ENCODE peak calls at places on chromosomes 7 and 10, in eight cellular contexts. P is mammary epithelial cell; T is brain microvascular endothelial cell; M is NCI-H1105; F is EH; N is left cardiac atrium; E is T-cell; A is naive thymus-derived CD8-positive, alpha-beta T cell. S is an unnamed sample.

GRCh38 chr10:33010132-33011037 is 52.4 kb upstream of the ITGB1 start:
- DNase-seq in P (peak; percentile 97), T (peak; percentile 70), M (no peak), F (peak; percentile 95), N (no peak), E (peak; percentile 27), A (no peak), S (peak; percentile 58)

GRCh38 chr7:22853674-22854157 is 31.1 kb upstream of the TOMM7 start:
- DNase-seq in P (no peak), T (no peak), M (no peak), F (no peak), N (peak; percentile 53), E (peak; percentile 51), A (peak; percentile 78), S (peak; percentile 96)

GRCh38 chr7:40429821-40430220 is 295.0 kb downstream of the SUGCT start:
- DNase-seq in P (no peak), T (no peak), M (no peak), F (no peak), N (no peak), E (no peak), A (no peak), S (no peak)

GRCh38 chr10:118953999-118954398 is 75.5 kb upstream of the NANOS1 start:
- DNase-seq in P (no peak), T (no peak), M (no peak), F (no peak), N (no peak), E (no peak), A (no peak), S (no peak)

GRCh38 chr10:79054203-79055099 is 14.3 kb upstream of the ZMIZ1 start:
- DNase-seq in P (no peak), T (no peak), M (no peak), F (no peak), N (peak; percentile 16), E (no peak), A (no peak), S (no peak)

GRCh38 chr7:74069086-74069541 is 14.5 kb upstream of the LIMK1 start:
- DNase-seq in P (no peak), T (no peak), M (no peak), F (no peak), N (no peak), E (no peak), A (no peak), S (no peak)

GRCh38 chr10:96482815-96483588 is 30.7 kb downstream of the TLL2 start:
- DNase-seq in P (no peak), T (no peak), M (no peak), F (no peak), N (no peak), E (no peak), A (no peak), S (no peak)

GRCh38 chr7:96837583-96837982 is 127.9 kb upstream of the SEM1 start:
- DNase-seq in P (no peak), T (no peak), M (no peak), F (no peak), N (no peak), E (peak; percentile 10), A (peak; percentile 74), S (no peak)

GRCh38 chr7:142451817-142452216 is 194.0 kb upstream of the PRSS58 start:
- DNase-seq in P (no peak), T (no peak), M (no peak), F (no peak), N (no peak), E (no peak), A (no peak), S (no peak)

GRCh38 chr10:95788830-95789229 is 32.9 kb downstream of the ENTPD1 start:
- DNase-seq in P (no peak), T (peak; percentile 77), M (no peak), F (peak; percentile 93), N (no peak), E (no peak), A (no peak), S (no peak)

GRCh38 chr10:86699541-86699940 is 31.2 kb downstream of the LDB3 start:
- DNase-seq in P (no peak), T (no peak), M (no peak), F (no peak), N (no peak), E (no peak), A (no peak), S (no peak)

GRCh38 chr7:155163696-155164095 is 93.6 kb downstream of the HTR5A start:
- DNase-seq in P (no peak), T (no peak), M (no peak), F (no peak), N (no peak), E (no peak), A (no peak), S (no peak)

GRCh38 chr10:44733743-44734488 is 177.2 kb upstream of the TMEM72 start:
- DNase-seq in P (no peak), T (no peak), M (no peak), F (no peak), N (no peak), E (no peak), A (no peak), S (no peak)

GRCh38 chr10:77105756-77106155 is 531.9 kb downstream of the KCNMA1 start:
- DNase-seq in P (no peak), T (no peak), M (no peak), F (peak; percentile 85), N (no peak), E (no peak), A (no peak), S (no peak)

GRCh38 chr7:39890411-39890810 is 59.6 kb upstream of the CDK13 start:
- DNase-seq in P (no peak), T (no peak), M (no peak), F (no peak), N (no peak), E (no peak), A (no peak), S (no peak)

GRCh38 chr7:46486264-46487206 is 565.5 kb upstream of the IGFBP3 start:
- DNase-seq in P (peak; percentile 88), T (peak; percentile 90), M (no peak), F (peak; percentile 94), N (peak; percentile 52), E (no peak), A (no peak), S (no peak)

GRCh38 chr7:95788288-95788687 is 15.9 kb downstream of the DYNC1I1 start:
- DNase-seq in P (no peak), T (no peak), M (no peak), F (no peak), N (no peak), E (no peak), A (no peak), S (no peak)

GRCh38 chr10:24643679-24644209 is 79.9 kb downstream of the ARHGAP21 start:
- DNase-seq in P (no peak), T (no peak), M (no peak), F (no peak), N (no peak), E (no peak), A (no peak), S (no peak)

GRCh38 chr7:70779321-70779720 is 352.6 kb upstream of the GALNT17 start:
- DNase-seq in P (no peak), T (no peak), M (no peak), F (no peak), N (no peak), E (no peak), A (no peak), S (no peak)

GRCh38 chr7:148664319-148664718 is 34.4 kb upstream of the CUL1 start:
- DNase-seq in P (no peak), T (peak; percentile 88), M (no peak), F (peak; percentile 31), N (peak; percentile 44), E (no peak), A (no peak), S (no peak)

GRCh38 chr10:125037145-125037544 is 95.2 kb downstream of the ZRANB1 start:
- DNase-seq in P (peak; percentile 86), T (peak; percentile 87), M (no peak), F (peak; percentile 93), N (no peak), E (no peak), A (no peak), S (no peak)

GRCh38 chr7:123410273-123410928 is 124.0 kb downstream of the IQUB start:
- DNase-seq in P (peak; percentile 77), T (peak; percentile 71), M (no peak), F (no peak), N (peak; percentile 39), E (no peak), A (no peak), S (no peak)

GRCh38 chr7:47866120-47866519 is 82.1 kb downstream of the PKD1L1 start:
- DNase-seq in P (no peak), T (no peak), M (no peak), F (no peak), N (no peak), E (no peak), A (no peak), S (no peak)

GRCh38 chr10:132496360-132497082 is 41.1 kb upstream of the INPP5A start:
- DNase-seq in P (no peak), T (no peak), M (no peak), F (no peak), N (no peak), E (no peak), A (no peak), S (no peak)

GRCh38 chr10:80613466-80613865 is 75.8 kb downstream of the SH2D4B start:
- DNase-seq in P (no peak), T (no peak), M (no peak), F (no peak), N (no peak), E (no peak), A (no peak), S (no peak)

GRCh38 chr7:32501522-32501921 is 6.2 kb downstream of the AVL9 start:
- DNase-seq in P (peak; percentile 54), T (no peak), M (no peak), F (peak; percentile 70), N (no peak), E (no peak), A (no peak), S (no peak)

GRCh38 chr7:117946201-117946633 is 73.0 kb upstream of the CTTNBP2 start:
- DNase-seq in P (peak; percentile 55), T (peak; percentile 35), M (no peak), F (no peak), N (no peak), E (no peak), A (no peak), S (no peak)

GRCh38 chr7:72078301-72078700 is 333.8 kb downstream of the CALN1 start:
- DNase-seq in P (no peak), T (no peak), M (no peak), F (no peak), N (no peak), E (no peak), A (no peak), S (no peak)

GRCh38 chr7:651032-651728 is 75.3 kb upstream of the DNAAF5 start:
- DNase-seq in P (peak; percentile 17), T (no peak), M (no peak), F (no peak), N (no peak), E (no peak), A (no peak), S (no peak)

GRCh38 chr10:101562231-101562630 is 25.8 kb downstream of the POLL start:
- DNase-seq in P (no peak), T (no peak), M (no peak), F (no peak), N (no peak), E (no peak), A (no peak), S (no peak)

GRCh38 chr7:87545760-87546159 is 54.9 kb downstream of the ABCB1 start:
- DNase-seq in P (no peak), T (no peak), M (no peak), F (no peak), N (no peak), E (no peak), A (no peak), S (no peak)

GRCh38 chr7:120190566-120190965 is 82.4 kb upstream of the KCND2 start:
- DNase-seq in P (no peak), T (no peak), M (no peak), F (no peak), N (no peak), E (no peak), A (no peak), S (no peak)

GRCh38 chr10:6141296-6142151 is 52.7 kb downstream of the RBM17 start:
- DNase-seq in P (peak; percentile 67), T (peak; percentile 87), M (no peak), F (peak; percentile 91), N (no peak), E (no peak), A (no peak), S (no peak)

GRCh38 chr7:19410096-19410495 is 264.9 kb upstream of the FERD3L start:
- DNase-seq in P (no peak), T (no peak), M (no peak), F (peak; percentile 32), N (no peak), E (no peak), A (no peak), S (no peak)

S was measured in D341Med.